ENCODE peak calls at places on chromosome 2, in five cellular contexts. J, L, Q, Y and X are unnamed samples.
A peak's percentile ranks its signal among the peaks of the same experiment; 100 is the strongest.

GRCh38 chr2:41414486-41415230 is 633.2 kb upstream of the PKDCC start:
- DNase-seq in J (peak; percentile 5), L (peak; percentile 3), Q (peak; percentile 1), Y (peak; percentile 56), X (no peak)

GRCh38 chr2:164621761-164622105 is 451 bp upstream of the GRB14 start:
- DNase-seq in J (no peak), L (no peak), Q (peak; percentile 5), Y (no peak), X (no peak)

GRCh38 chr2:176455865-176456291 is 186.6 kb downstream of the MTX2 start:
- DNase-seq in J (no peak), L (no peak), Q (no peak), Y (no peak), X (no peak)

GRCh38 chr2:177585234-177585863 is 192.8 kb downstream of the AGPS start:
- DNase-seq in J (no peak), L (no peak), Q (no peak), Y (no peak), X (no peak)

GRCh38 chr2:205954707-205955106 is 131.3 kb downstream of the INO80D start:
- DNase-seq in J (no peak), L (no peak), Q (no peak), Y (no peak), X (no peak)

GRCh38 chr2:239319261-239319661 is 81.6 kb downstream of the HDAC4 start:
- DNase-seq in J (no peak), L (peak; percentile 27), Q (no peak), Y (no peak), X (no peak)

GRCh38 chr2:231312066-231312465 is 83.4 kb upstream of the B3GNT7 start:
- DNase-seq in J (no peak), L (no peak), Q (no peak), Y (no peak), X (no peak)

GRCh38 chr2:30869988-30870387 is 62.7 kb upstream of the CAPN13 start:
- DNase-seq in J (no peak), L (no peak), Q (no peak), Y (no peak), X (no peak)

GRCh38 chr2:214550774-214551173 is 139.9 kb downstream of the VWC2L start:
- DNase-seq in J (no peak), L (no peak), Q (no peak), Y (no peak), X (no peak)

GRCh38 chr2:96264086-96264485 is 1.7 kb downstream of the TMEM127 start:
- DNase-seq in J (no peak), L (no peak), Q (no peak), Y (no peak), X (no peak)

GRCh38 chr2:122433123-122433754 is 677.8 kb downstream of the TSN start:
- DNase-seq in J (peak; percentile 13), L (no peak), Q (no peak), Y (peak; percentile 84), X (no peak)

GRCh38 chr2:44674473-44675299 is 266.8 kb upstream of the SIX3 start:
- DNase-seq in J (no peak), L (no peak), Q (no peak), Y (no peak), X (no peak)

GRCh38 chr2:66494708-66495107 is 59.8 kb downstream of the MEIS1 start:
- DNase-seq in J (no peak), L (peak; percentile 17), Q (no peak), Y (peak; percentile 16), X (no peak)

GRCh38 chr2:240139011-240139441 is 1.4 kb downstream of the OTOS start:
- DNase-seq in J (no peak), L (no peak), Q (no peak), Y (no peak), X (no peak)

DNA sequence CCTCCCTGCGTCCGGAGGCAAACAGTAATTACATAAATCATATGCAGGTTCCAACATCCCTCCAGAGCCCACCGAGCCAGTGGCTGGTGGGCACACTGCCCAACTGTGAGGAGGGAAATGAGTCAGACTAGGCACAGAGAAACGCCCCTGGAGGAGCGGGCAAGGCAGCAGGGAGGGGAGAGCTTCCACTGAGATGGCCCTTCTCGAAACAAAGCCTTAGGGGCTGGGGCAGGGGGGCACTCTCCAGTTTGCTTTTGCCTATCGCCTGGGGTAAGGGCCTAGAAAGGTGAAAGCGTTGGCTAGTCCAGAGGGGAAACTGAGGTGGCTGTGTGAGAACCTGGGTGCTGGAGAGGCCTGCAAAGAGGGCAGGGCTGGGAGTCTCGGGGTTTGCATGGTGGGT is 168.2 kb upstream of the MYCN start:
- DNase-seq in J (no peak), L (no peak), Q (no peak), Y (no peak), X (no peak)
- TF ChIP-seq JUND in J (no peak), L (no peak), Q (no peak), Y (no peak), X (no peak)

GRCh38 chr2:207166039-207166348 is 246 bp upstream of the KLF7 start:
- DNase-seq in J (peak; percentile 95), L (peak; percentile 87), Q (peak; percentile 99), Y (peak; percentile 94), X (peak; percentile 94)

GRCh38 chr2:207162319-207162718 is 3.4 kb downstream of the KLF7 start:
- DNase-seq in J (no peak), L (no peak), Q (no peak), Y (no peak), X (no peak)

GRCh38 chr2:207163053-207163814 is 2.5 kb downstream of the KLF7 start:
- DNase-seq in J (no peak), L (no peak), Q (no peak), Y (peak; percentile 75), X (peak; percentile 74)

GRCh38 chr2:207165121-207166038 is at the start of gene KLF7:
- DNase-seq in J (no peak), L (no peak), Q (no peak), Y (no peak), X (no peak)

DNA sequence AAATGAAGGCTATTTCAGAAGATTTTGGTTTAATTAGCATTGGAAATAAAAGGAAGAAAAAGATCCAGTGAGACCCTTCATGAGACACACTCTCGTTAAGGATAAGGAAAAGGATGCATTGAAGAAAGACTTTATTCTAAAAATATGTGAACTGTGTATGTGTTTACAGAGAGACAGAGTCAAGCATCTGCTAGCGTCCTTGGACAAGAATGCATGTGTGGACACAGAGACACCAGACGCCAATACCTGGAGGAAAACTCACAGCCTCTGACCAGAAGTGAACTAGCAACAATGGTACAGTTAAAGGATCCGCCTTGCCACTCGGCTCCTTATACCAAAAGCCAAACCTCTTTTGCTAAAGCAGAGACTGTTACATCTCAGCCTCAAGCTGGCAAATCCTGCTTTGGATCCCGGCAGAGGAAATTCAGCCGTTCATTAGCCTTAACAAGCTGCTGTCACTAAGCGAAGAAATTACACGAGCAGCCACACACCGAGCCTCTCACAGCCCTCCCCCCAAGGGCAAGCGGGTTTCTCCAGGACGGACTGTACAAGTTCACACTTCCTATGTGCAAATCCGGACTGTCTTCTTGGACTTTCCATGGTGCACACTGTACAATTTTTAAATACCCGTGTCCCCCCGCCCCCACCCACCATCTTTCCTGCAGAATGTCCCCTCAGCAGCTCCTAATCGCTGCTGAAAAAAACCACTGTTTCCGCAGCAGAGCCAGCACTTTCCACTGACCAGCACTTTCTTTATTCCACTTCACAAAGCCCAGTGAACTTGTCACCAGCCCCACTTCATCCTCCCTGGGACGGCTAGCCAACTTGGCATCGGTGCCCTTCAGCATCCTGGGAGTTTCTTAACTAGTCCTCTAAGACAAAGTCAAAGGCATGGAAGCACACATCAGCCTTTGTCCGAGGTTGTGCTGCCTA is 1.7 kb downstream of the KLF7 start:
- DNase-seq in J (no peak), L (no peak), Q (no peak), Y (peak; percentile 37), X (no peak)
- TF ChIP-seq EZH2 in J (no peak), L (no peak), Q (no peak), Y (no peak), X (no peak)

GRCh38 chr2:190540048-190540447 is 5.5 kb upstream of the NEMP2 start:
- DNase-seq in J (no peak), L (no peak), Q (no peak), Y (no peak), X (no peak)
- TF ChIP-seq JUND in J (no peak), L (no peak), Q (no peak), Y (no peak), X (no peak)

GRCh38 chr2:120251077-120251476 is 1.6 kb upstream of the RALB start:
- DNase-seq in J (no peak), L (no peak), Q (no peak), Y (no peak), X (no peak)

GRCh38 chr2:120254178-120254577 is 1.5 kb downstream of the RALB start:
- DNase-seq in J (no peak), L (no peak), Q (no peak), Y (no peak), X (no peak)

GRCh38 chr2:120253021-120253882 is 600 bp downstream of the RALB start:
- DNase-seq in J (no peak), L (peak; percentile 86), Q (no peak), Y (peak; percentile 72), X (no peak)

GRCh38 chr2:120251863-120252206 is 817 bp upstream of the RALB start:
- DNase-seq in J (no peak), L (no peak), Q (no peak), Y (no peak), X (no peak)

GRCh38 chr2:120252207-120253020 is at the start of gene RALB:
- DNase-seq in J (peak; percentile 87), L (peak; percentile 99), Q (peak; percentile 96), Y (peak; percentile 98), X (peak; percentile 96)
- TF ChIP-seq EZH2 in J (no peak), L (no peak), Q (peak; percentile 1), Y (no peak), X (no peak)

GRCh38 chr2:8479298-8479697 is 202.6 kb upstream of the ID2 start:
- DNase-seq in J (no peak), L (no peak), Q (no peak), Y (no peak), X (no peak)

GRCh38 chr2:8478133-8478793 is 203.6 kb upstream of the ID2 start:
- DNase-seq in J (no peak), L (no peak), Q (no peak), Y (no peak), X (no peak)

GRCh38 chr2:8472545-8473361 is 209.1 kb upstream of the ID2 start:
- DNase-seq in J (no peak), L (no peak), Q (no peak), Y (no peak), X (no peak)

GRCh38 chr2:8477511-8478132 is 204.2 kb upstream of the ID2 start:
- DNase-seq in J (peak; percentile 95), L (no peak), Q (no peak), Y (no peak), X (no peak)

DNA sequence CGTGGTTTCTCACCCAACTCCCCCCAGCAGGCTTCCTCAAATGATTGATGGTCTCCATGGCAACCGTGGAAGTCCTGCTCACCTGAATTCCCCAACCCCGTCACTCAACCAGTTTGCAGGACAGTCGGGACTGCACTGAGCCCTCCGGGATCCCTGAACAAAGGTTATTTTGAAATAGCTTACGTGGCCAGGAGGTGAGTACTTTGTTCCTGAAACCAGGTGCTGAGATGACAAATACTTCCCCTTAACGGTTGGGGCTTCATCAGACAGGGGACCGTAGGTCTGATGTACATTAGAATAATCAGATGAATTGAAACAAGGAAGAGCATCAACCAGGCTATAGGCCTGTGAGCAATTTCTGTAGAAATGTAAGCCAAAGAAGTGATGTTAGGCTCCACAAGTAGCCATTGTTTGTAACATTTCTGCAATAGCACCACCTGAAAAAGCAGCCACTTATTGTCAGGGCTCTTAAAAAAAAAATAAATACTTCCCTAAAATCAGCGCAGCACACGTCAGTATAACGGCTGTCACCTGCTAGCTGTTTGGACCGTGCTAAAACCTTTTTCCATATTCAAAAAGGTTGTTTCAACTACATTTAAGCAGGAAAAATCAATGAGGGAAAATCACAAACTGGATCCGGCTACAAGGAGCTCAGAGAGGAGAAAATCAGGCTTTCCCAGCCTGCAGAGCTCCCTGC is 206.4 kb upstream of the ID2 start:
- DNase-seq in J (peak; percentile 77), L (no peak), Q (no peak), Y (no peak), X (no peak)
- TF ChIP-seq JUND in J (no peak), L (no peak), Q (no peak), Y (no peak), X (no peak)

GRCh38 chr2:37788602-37789209 is 117.3 kb upstream of the CDC42EP3 start:
- DNase-seq in J (no peak), L (no peak), Q (no peak), Y (no peak), X (no peak)
- TF ChIP-seq EZH2 in J (no peak), L (no peak), Q (no peak), Y (no peak), X (no peak)